ENCODE peak calls at places on chromosomes 16 and 17, in ten cellular contexts. W, F, C, P, Z, K, G, S, Q and R are unnamed samples.

GRCh38 chr16:29898786-29899515 is 399 bp downstream of the SEZ6L2 start:
- DNase-seq in P (peak; percentile 80), W (no peak), S (no peak), C (no peak), K (no peak), F (no peak), Q (peak; percentile 25), G (no peak), Z (no peak), R (no peak)

GRCh38 chr16:50547944-50548658 is at the start of gene NKD1:
- DNase-seq in S (peak; percentile 23), G (no peak), P (peak; percentile 95), C (peak; percentile 23), F (no peak), K (no peak), Q (peak; percentile 20), Z (peak; percentile 73), W (peak; percentile 24), R (peak; percentile 70)

GRCh38 chr17:61635913-61636432 is 45.0 kb upstream of the NACA2 start:
- DNase-seq in Q (peak; percentile 41), C (no peak), W (peak; percentile 79), F (no peak), P (peak; percentile 55), Z (no peak), G (peak; percentile 29), S (peak; percentile 55), K (no peak), R (peak; percentile 68)

GRCh38 chr16:11869657-11870228 is 18.4 kb upstream of the RSL1D1 start:
- DNase-seq in C (no peak), Z (no peak), G (no peak), P (no peak), K (no peak), S (no peak), F (no peak), Q (no peak), W (no peak), R (no peak)

GRCh38 chr16:58148526-58148925 is 19.3 kb upstream of the CFAP20 start:
- DNase-seq in F (no peak), S (no peak), P (no peak), K (no peak), W (no peak), Q (no peak), G (no peak), C (no peak), Z (no peak), R (no peak)

GRCh38 chr16:23835390-23836077 is at the start of gene PRKCB:
- DNase-seq in C (peak; percentile 15), S (peak; percentile 8), Q (peak; percentile 17), F (no peak), P (peak; percentile 98), K (no peak), G (no peak), Z (peak; percentile 70), W (peak; percentile 31), R (peak; percentile 57)

GRCh38 chr17:81349397-81350319 is 45.6 kb upstream of the BAHCC1 start:
- DNase-seq in F (no peak), G (no peak), P (no peak), K (no peak), W (peak; percentile 31), Z (no peak), Q (no peak), C (no peak), S (no peak), R (peak; percentile 77)

GRCh38 chr17:292531-293382 is 59.9 kb downstream of the RPH3AL start:
- DNase-seq in P (no peak), W (no peak), K (no peak), C (no peak), G (no peak), Q (no peak), F (no peak), Z (no peak), S (no peak), R (no peak)

GRCh38 chr16:28596840-28597691 is at the start of gene SULT1A2:
- DNase-seq in W (peak; percentile 20), K (no peak), C (no peak), P (peak; percentile 30), G (no peak), S (no peak), F (no peak), Q (no peak), Z (no peak), R (peak; percentile 49)

GRCh38 chr16:70770291-70770967 is 30.5 kb downstream of the VAC14 start:
- DNase-seq in K (no peak), W (no peak), C (no peak), P (no peak), S (no peak), F (no peak), Q (no peak), G (no peak), Z (no peak), R (peak; percentile 35)

GRCh38 chr16:87063543-87063942 is 253.6 kb downstream of the C16orf95 start:
- DNase-seq in W (no peak), P (no peak), S (no peak), C (no peak), Z (no peak), F (no peak), K (no peak), G (no peak), Q (no peak), R (no peak)

GRCh38 chr16:50445603-50446250 is 76.9 kb upstream of the BRD7 start:
- DNase-seq in P (no peak), F (no peak), G (no peak), C (no peak), W (no peak), Z (no peak), Q (no peak), K (no peak), S (no peak), R (no peak)

GRCh38 chr17:1197379-1197778 is 17.6 kb upstream of the ABR start:
- DNase-seq in S (peak; percentile 82), F (peak; percentile 58), P (no peak), Q (no peak), C (peak; percentile 26), G (no peak), Z (no peak), W (peak; percentile 68), K (no peak), R (no peak)

GRCh38 chr16:273547-274421 is 2.0 kb downstream of the RGS11 start:
- DNase-seq in Z (no peak), K (no peak), S (no peak), G (no peak), Q (no peak), C (no peak), F (no peak), W (no peak), P (no peak), R (peak; percentile 22)

DNA sequence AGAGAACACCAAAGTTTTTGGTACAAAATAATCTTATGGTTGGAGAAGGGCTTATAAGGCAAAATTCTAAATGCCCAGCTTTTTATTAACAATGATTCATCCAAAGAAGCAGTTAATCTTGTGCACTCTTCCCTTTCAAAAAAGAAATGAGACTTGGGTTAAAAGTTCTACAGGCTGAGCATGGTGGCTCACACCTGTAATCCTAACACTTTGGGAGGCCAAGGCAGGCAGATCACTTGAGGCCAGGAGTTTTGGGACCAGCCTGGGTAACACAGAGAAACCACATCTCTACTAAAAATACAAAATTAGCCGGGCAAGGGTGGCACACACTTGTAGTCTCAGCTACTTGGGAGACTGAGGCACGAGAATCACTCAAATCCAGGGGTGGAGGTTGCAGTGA is 4.5 kb downstream of the SRSF1 start:
- DNase-seq in G (no peak), F (no peak), S (no peak), Q (no peak), W (no peak), K (no peak), P (no peak), Z (no peak), C (no peak), R (no peak)
- H3K4me3 ChIP-seq in G (no peak overlapping the region), F (no peak overlapping the region), S (no peak overlapping the region), Q (no peak overlapping the region), W (no peak overlapping the region), K (no peak overlapping the region), P (no peak overlapping the region), Z (no peak overlapping the region), C (no peak overlapping the region), R (no peak overlapping the region)

GRCh38 chr16:27326738-27327585 is 13.2 kb downstream of the IL4R start:
- DNase-seq in Z (peak; percentile 94), S (peak; percentile 97), C (peak; percentile 59), P (peak; percentile 71), Q (peak; percentile 96), G (peak; percentile 78), K (peak; percentile 95), F (peak; percentile 89), W (peak; percentile 96), R (peak; percentile 96)
- TF ChIP-seq CTCF in Z (peak; percentile 14), S (no peak), C (no peak), P (no peak), Q (no peak), G (peak; percentile 1), K (peak; percentile 26), F (no peak), W (no peak), R (peak; percentile 22)

GRCh38 chr17:60076811-60077210 is 1.9 kb downstream of the HEATR6 start:
- DNase-seq in K (no peak), Q (no peak), W (no peak), Z (no peak), S (no peak), G (no peak), F (no peak), P (no peak), C (no peak), R (no peak)

GRCh38 chr17:60075981-60076380 is 2.7 kb downstream of the HEATR6 start:
- DNase-seq in K (no peak), Z (no peak), C (no peak), G (no peak), Q (no peak), P (no peak), W (no peak), S (no peak), F (no peak), R (peak; percentile 67)

GRCh38 chr17:60079401-60079861 is 710 bp upstream of the HEATR6 start:
- DNase-seq in F (no peak), G (no peak), Q (no peak), Z (no peak), P (no peak), S (peak; percentile 60), K (no peak), W (peak; percentile 54), C (no peak), R (no peak)

GRCh38 chr17:60077672-60078519 is 825 bp downstream of the HEATR6 start:
- DNase-seq in G (no peak), Q (peak; percentile 45), K (no peak), Z (no peak), C (no peak), P (peak; percentile 10), W (peak; percentile 54), F (no peak), S (peak; percentile 35), R (peak; percentile 36)

DNA sequence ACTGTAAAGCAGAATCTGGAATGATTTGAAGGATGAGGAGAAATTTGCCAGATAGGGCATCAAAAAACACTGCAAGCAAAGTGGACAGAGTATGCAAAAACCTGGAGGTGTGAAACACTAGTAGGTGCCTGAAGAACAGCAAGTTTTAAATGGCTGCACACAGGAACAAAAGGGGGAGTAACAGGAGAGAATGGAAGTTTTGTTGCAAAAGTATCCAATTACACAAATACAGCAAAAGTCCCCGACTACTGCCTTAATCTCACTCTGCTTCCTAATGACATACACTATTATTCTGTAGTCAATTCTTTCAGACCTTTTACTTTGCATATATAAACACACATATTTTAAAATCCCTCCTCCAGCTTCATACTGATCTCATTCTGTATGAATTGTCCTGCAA is 1.5 kb downstream of the HEATR6 start:
- DNase-seq in S (no peak), G (no peak), F (no peak), Q (no peak), Z (no peak), W (peak; percentile 24), K (no peak), P (peak; percentile 27), C (no peak), R (no peak)
- H3K4me3 ChIP-seq in S (peak overlapping the region; percentile 92), G (peak overlapping the region; percentile 95), F (no peak overlapping the region), Q (peak overlapping the region; percentile 74), Z (no peak overlapping the region), W (peak overlapping the region; percentile 76), K (no peak overlapping the region), P (peak overlapping the region; percentile 94), C (no peak overlapping the region), R (peak overlapping the region; percentile 69)

GRCh38 chr17:79930077-79930785 is 91.0 kb upstream of the CBX4 start:
- DNase-seq in Q (no peak), F (no peak), C (no peak), S (no peak), G (no peak), K (no peak), P (peak; percentile 88), W (no peak), Z (no peak), R (no peak)
- TF ChIP-seq CTCF in Q (no peak), F (no peak), C (no peak), S (no peak), G (no peak), K (no peak), P (no peak), W (no peak), Z (no peak), R (no peak)